ENCODE peak calls at places on chromosomes 5 and 9, in six cellular contexts. Q, J, E, C, N and R are unnamed samples.

GRCh38 chr9:130171226-130172148 is 717 bp upstream of the NCS1 start:
- DNase-seq in Q (no peak), J (no peak), E (no peak), C (no peak), N (peak; percentile 19), R (no peak)

GRCh38 chr5:138947780-138948179 is 72.6 kb upstream of the LRRTM2 start:
- DNase-seq in Q (no peak), J (no peak), E (no peak), C (no peak), N (no peak), R (no peak)

GRCh38 chr5:141903261-141903660 is 20.4 kb upstream of the DELE1 start:
- DNase-seq in Q (no peak), J (no peak), E (no peak), C (no peak), N (no peak), R (no peak)

GRCh38 chr9:6787793-6788174 is 30.0 kb downstream of the KDM4C start:
- DNase-seq in Q (no peak), J (no peak), E (no peak), C (no peak), N (no peak), R (no peak)

GRCh38 chr5:116444373-116445058 is 130.1 kb downstream of the SEMA6A start:
- DNase-seq in Q (no peak), J (peak; percentile 45), E (no peak), C (no peak), N (no peak), R (no peak)

GRCh38 chr9:132404228-132404881 is 2.3 kb downstream of the TTF1 start:
- DNase-seq in Q (no peak), J (no peak), E (no peak), C (no peak), N (peak; percentile 42), R (no peak)

GRCh38 chr5:172943283-172943841 is 15.9 kb upstream of the RPL26L1 start:
- DNase-seq in Q (no peak), J (no peak), E (no peak), C (no peak), N (no peak), R (no peak)

GRCh38 chr9:100700689-100701318 is 122.9 kb downstream of the CAVIN4 start:
- DNase-seq in Q (no peak), J (no peak), E (peak; percentile 34), C (peak; percentile 4), N (no peak), R (no peak)

GRCh38 chr9:89750117-89750551 is 145.3 kb downstream of the GADD45G start:
- DNase-seq in Q (no peak), J (peak; percentile 76), E (no peak), C (no peak), N (no peak), R (no peak)

GRCh38 chr9:5817776-5818336 is 15.1 kb downstream of the ERMP1 start:
- DNase-seq in Q (no peak), J (no peak), E (no peak), C (no peak), N (no peak), R (no peak)

GRCh38 chr9:128913048-128913900 is 7.5 kb upstream of the PHYHD1 start:
- DNase-seq in Q (no peak), J (no peak), E (no peak), C (no peak), N (no peak), R (no peak)

GRCh38 chr9:134967547-134967930 is 49.8 kb upstream of the FCN1 start:
- DNase-seq in Q (no peak), J (peak; percentile 42), E (no peak), C (no peak), N (no peak), R (no peak)

GRCh38 chr5:9653811-9654210 is 23.7 kb upstream of the TAS2R1 start:
- DNase-seq in Q (no peak), J (no peak), E (no peak), C (no peak), N (no peak), R (peak; percentile 5)

GRCh38 chr5:91158011-91158410 is 225.1 kb downstream of the ARRDC3 start:
- DNase-seq in Q (no peak), J (no peak), E (no peak), C (no peak), N (no peak), R (no peak)

GRCh38 chr9:35683323-35683722 is 6.4 kb downstream of the TPM2 start:
- DNase-seq in Q (no peak), J (no peak), E (no peak), C (no peak), N (no peak), R (no peak)

GRCh38 chr5:94705427-94705826 is 87.0 kb downstream of the SLF1 start:
- DNase-seq in Q (no peak), J (no peak), E (no peak), C (no peak), N (no peak), R (no peak)

GRCh38 chr9:7489018-7489417 is 310.6 kb downstream of the DMAC1 start:
- DNase-seq in Q (no peak), J (no peak), E (no peak), C (no peak), N (no peak), R (no peak)

GRCh38 chr9:87276327-87276841 is 221.3 kb upstream of the DAPK1 start:
- DNase-seq in Q (no peak), J (no peak), E (no peak), C (no peak), N (no peak), R (no peak)